ENCODE peak calls at places on chromosome 6, in nine cellular contexts. D is endothelial cell, V is IMR-90, J is type B pancreatic cell, R is dorsolateral prefrontal cortex, N is ascending aorta, B is neural crest cell, Z is WTC11, S is fibroblast of mammary gland. Q is an unnamed sample.
A peak's percentile ranks its signal among the peaks of the same experiment; 100 is the strongest.

GRCh38 chr6:129671442-129672344 is 38.3 kb downstream of the ARHGAP18 start:
- DNase-seq in D (no peak), V (no peak), J (no peak), R (no peak), N (no peak), B (no peak), Z (no peak), S (peak; percentile 70), Q (peak; percentile 74)

GRCh38 chr6:119728935-119729334 is 379.4 kb upstream of the MAN1A1 start:
- DNase-seq in D (no peak), V (no peak), J (no peak), R (no peak), N (no peak), B (no peak), Z (no peak), S (no peak), Q (peak; percentile 1)

GRCh38 chr6:164039954-164040375 is 625.4 kb downstream of the QKI start:
- DNase-seq in D (no peak), V (no peak), J (no peak), R (no peak), N (no peak), B (no peak), Z (no peak), S (peak; percentile 10), Q (no peak)

GRCh38 chr6:1562171-1562955 is 47.4 kb upstream of the FOXC1 start:
- DNase-seq in D (no peak), V (no peak), J (no peak), R (no peak), N (no peak), B (no peak), Z (no peak), S (no peak), Q (no peak)

GRCh38 chr6:113402541-113402940 is 454.6 kb upstream of the MARCKS start:
- DNase-seq in D (no peak), V (no peak), J (no peak), R (no peak), N (no peak), B (no peak), Z (no peak), S (no peak), Q (no peak)

GRCh38 chr6:45791600-45792168 is 224.0 kb downstream of the CLIC5 start:
- DNase-seq in D (no peak), V (peak; percentile 52), J (no peak), R (no peak), N (no peak), B (no peak), Z (no peak), S (peak; percentile 37), Q (no peak)

GRCh38 chr6:1745814-1746213 is 136.1 kb downstream of the FOXC1 start:
- DNase-seq in D (no peak), V (no peak), J (no peak), R (no peak), N (no peak), B (peak; percentile 14), Z (no peak), S (no peak), Q (no peak)

GRCh38 chr6:49541210-49541724 is 9.2 kb upstream of the C6orf141 start:
- DNase-seq in D (no peak), V (peak; percentile 52), J (no peak), R (no peak), N (no peak), B (no peak), Z (no peak), S (peak; percentile 93), Q (no peak)

GRCh38 chr6:112197636-112198035 is 56.7 kb downstream of the LAMA4 start:
- DNase-seq in D (no peak), V (no peak), J (no peak), R (no peak), N (no peak), B (no peak), Z (no peak), S (no peak), Q (no peak)

GRCh38 chr6:27517928-27518787 is 45.3 kb upstream of the ZNF184 start:
- DNase-seq in D (no peak), V (no peak), J (no peak), R (no peak), N (no peak), B (no peak), Z (no peak), S (no peak), Q (no peak)

GRCh38 chr6:112231609-112232060 is 22.7 kb downstream of the LAMA4 start:
- DNase-seq in D (no peak), V (peak; percentile 49), J (no peak), R (no peak), N (no peak), B (no peak), Z (no peak), S (peak; percentile 85), Q (no peak)

GRCh38 chr6:42028234-42029061 is 21.9 kb upstream of the TAF8 start:
- DNase-seq in D (no peak), V (peak; percentile 86), J (no peak), R (no peak), N (no peak), B (no peak), Z (no peak), S (peak; percentile 77), Q (no peak)

GRCh38 chr6:148935705-148936306 is 189.0 kb downstream of the UST start:
- DNase-seq in D (no peak), V (peak; percentile 71), J (no peak), R (no peak), N (no peak), B (no peak), Z (no peak), S (peak; percentile 81), Q (no peak)

GRCh38 chr6:46053034-46053933 is 37.6 kb upstream of the CLIC5 start:
- DNase-seq in D (no peak), V (no peak), J (no peak), R (no peak), N (no peak), B (no peak), Z (no peak), S (no peak), Q (no peak)

GRCh38 chr6:111618407-111618806 is 12.7 kb upstream of the TRAF3IP2 start:
- DNase-seq in D (no peak), V (no peak), J (no peak), R (no peak), N (no peak), B (no peak), Z (no peak), S (no peak), Q (no peak)

GRCh38 chr6:43489277-43490072 is 12.1 kb downstream of the TJAP1 start:
- DNase-seq in D (no peak), V (no peak), J (no peak), R (peak; percentile 97), N (no peak), B (no peak), Z (no peak), S (no peak), Q (no peak)

GRCh38 chr6:37306624-37307222 is 47.1 kb upstream of the RNF8 start:
- DNase-seq in D (no peak), V (no peak), J (no peak), R (no peak), N (no peak), B (no peak), Z (no peak), S (no peak), Q (no peak)
- TF ChIP-seq CTCF in D (no peak), V (no peak), J (no peak), R (no peak), N (no peak), B (no peak), Z (no peak), S (no peak), Q (no peak)

GRCh38 chr6:150994026-150994425 is 128.5 kb downstream of the MTHFD1L start:
- DNase-seq in D (no peak), V (no peak), J (no peak), R (no peak), N (no peak), B (no peak), Z (no peak), S (no peak), Q (no peak)
- TF ChIP-seq CTCF in D (no peak), V (no peak), J (no peak), R (no peak), N (no peak), B (no peak), Z (no peak), S (no peak), Q (no peak)

GRCh38 chr6:156876302-156876701 is 99.1 kb downstream of the ARID1B start:
- DNase-seq in D (peak; percentile 51), V (no peak), J (no peak), R (peak; percentile 49), N (no peak), B (peak; percentile 12), Z (peak; percentile 76), S (peak; percentile 14), Q (no peak)
- TF ChIP-seq CTCF in D (peak; percentile 32), V (peak; percentile 22), J (peak; percentile 48), R (peak; percentile 45), N (no peak), B (peak; percentile 19), Z (peak; percentile 44), S (peak; percentile 42), Q (peak; percentile 28)

GRCh38 chr6:167501831-167502385 is 177.0 kb downstream of the TTLL2 start:
- DNase-seq in D (peak; percentile 42), V (no peak), J (no peak), R (no peak), N (no peak), B (no peak), Z (peak; percentile 54), S (no peak), Q (no peak)
- TF ChIP-seq CTCF in D (no peak), V (no peak), J (peak; percentile 48), R (no peak), N (no peak), B (peak; percentile 42), Z (no peak), S (no peak), Q (no peak)